ENCODE peak calls at places on chromosome 12, in eight cellular contexts. One of them, this sample, is unnamed.

GRCh38 chr12:64890873-64891468 is 66.5 kb downstream of the TBC1D30 start:
- DNase-seq in body of pancreas: peak; percentile 9
- DNase-seq in lower leg skin: no peak
- DNase-seq in HepG2: peak; percentile 61
- DNase-seq in transverse colon: no peak
- DNase-seq in K562: peak; percentile 49
- DNase-seq in upper lobe of left lung: no peak
- DNase-seq in ovary: no peak
- DNase-seq in this sample: peak; percentile 33

GRCh38 chr12:93148412-93148811 is 219.3 kb upstream of the EEA1 start:
- DNase-seq in HepG2: no peak
- DNase-seq in lower leg skin: no peak
- DNase-seq in transverse colon: no peak
- DNase-seq in K562: no peak
- DNase-seq in body of pancreas: no peak
- DNase-seq in upper lobe of left lung: no peak
- DNase-seq in ovary: no peak
- DNase-seq in this sample: no peak

GRCh38 chr12:9588749-9589148 is 19.0 kb downstream of the KLRB1 start:
- DNase-seq in upper lobe of left lung: no peak
- DNase-seq in HepG2: peak; percentile 57
- DNase-seq in transverse colon: no peak
- DNase-seq in body of pancreas: no peak
- DNase-seq in lower leg skin: no peak
- DNase-seq in K562: no peak
- DNase-seq in ovary: no peak
- DNase-seq in this sample: no peak

GRCh38 chr12:46237381-46238045 is 31.3 kb downstream of the SLC38A1 start:
- DNase-seq in body of pancreas: no peak
- DNase-seq in transverse colon: no peak
- DNase-seq in K562: no peak
- DNase-seq in upper lobe of left lung: peak; percentile 36
- DNase-seq in HepG2: no peak
- DNase-seq in ovary: no peak
- DNase-seq in lower leg skin: no peak
- DNase-seq in this sample: no peak

GRCh38 chr12:57518920-57519757 is 1.2 kb downstream of the DDIT3 start:
- DNase-seq in K562: no peak
- DNase-seq in body of pancreas: peak; percentile 70
- DNase-seq in ovary: peak; percentile 58
- DNase-seq in lower leg skin: peak; percentile 44
- DNase-seq in transverse colon: peak; percentile 23
- DNase-seq in upper lobe of left lung: peak; percentile 41
- DNase-seq in HepG2: peak; percentile 60
- DNase-seq in this sample: no peak

GRCh38 chr12:18567787-18568186 is 170.0 kb downstream of the PLCZ1 start:
- DNase-seq in body of pancreas: no peak
- DNase-seq in ovary: no peak
- DNase-seq in transverse colon: no peak
- DNase-seq in upper lobe of left lung: no peak
- DNase-seq in K562: no peak
- DNase-seq in HepG2: no peak
- DNase-seq in lower leg skin: no peak
- DNase-seq in this sample: no peak

GRCh38 chr12:52253391-52254179 is 20.5 kb downstream of the KRT7 start:
- DNase-seq in body of pancreas: no peak
- DNase-seq in lower leg skin: no peak
- DNase-seq in ovary: no peak
- DNase-seq in K562: no peak
- DNase-seq in transverse colon: no peak
- DNase-seq in upper lobe of left lung: no peak
- DNase-seq in HepG2: no peak
- DNase-seq in this sample: no peak

GRCh38 chr12:119699199-119699765 is 31.3 kb downstream of the PRKAB1 start:
- DNase-seq in transverse colon: no peak
- DNase-seq in upper lobe of left lung: no peak
- DNase-seq in lower leg skin: no peak
- DNase-seq in ovary: no peak
- DNase-seq in K562: no peak
- DNase-seq in HepG2: no peak
- DNase-seq in body of pancreas: no peak
- DNase-seq in this sample: no peak

GRCh38 chr12:100234166-100234565 is 32.7 kb downstream of the DEPDC4 start:
- DNase-seq in upper lobe of left lung: no peak
- DNase-seq in lower leg skin: no peak
- DNase-seq in HepG2: no peak
- DNase-seq in K562: no peak
- DNase-seq in transverse colon: no peak
- DNase-seq in body of pancreas: no peak
- DNase-seq in ovary: no peak
- DNase-seq in this sample: no peak

GRCh38 chr12:100234591-100235304 is 32.1 kb downstream of the DEPDC4 start:
- DNase-seq in transverse colon: no peak
- DNase-seq in HepG2: peak; percentile 44
- DNase-seq in upper lobe of left lung: no peak
- DNase-seq in lower leg skin: no peak
- DNase-seq in body of pancreas: peak; percentile 22
- DNase-seq in ovary: no peak
- DNase-seq in K562: peak; percentile 20
- DNase-seq in this sample: peak; percentile 17

GRCh38 chr12:100229876-100230275 is 29.3 kb downstream of the ACTR6 start:
- DNase-seq in ovary: no peak
- DNase-seq in HepG2: no peak
- DNase-seq in lower leg skin: peak; percentile 57
- DNase-seq in transverse colon: no peak
- DNase-seq in upper lobe of left lung: peak; percentile 30
- DNase-seq in K562: no peak
- DNase-seq in body of pancreas: no peak
- DNase-seq in this sample: peak; percentile 87

GRCh38 chr12:100225491-100225890 is 24.9 kb downstream of the ACTR6 start:
- DNase-seq in HepG2: no peak
- DNase-seq in K562: no peak
- DNase-seq in transverse colon: no peak
- DNase-seq in body of pancreas: no peak
- DNase-seq in lower leg skin: no peak
- DNase-seq in ovary: no peak
- DNase-seq in upper lobe of left lung: no peak
- DNase-seq in this sample: peak; percentile 17

GRCh38 chr12:100229036-100229635 is 28.5 kb downstream of the ACTR6 start:
- DNase-seq in HepG2: peak; percentile 28
- DNase-seq in ovary: no peak
- DNase-seq in upper lobe of left lung: no peak
- DNase-seq in body of pancreas: no peak
- DNase-seq in transverse colon: no peak
- DNase-seq in lower leg skin: no peak
- DNase-seq in K562: no peak
- DNase-seq in this sample: peak; percentile 12
- TF ChIP-seq CTCF in HepG2: peak; percentile 54
- TF ChIP-seq CTCF in ovary: no peak
- TF ChIP-seq CTCF in upper lobe of left lung: no peak
- TF ChIP-seq CTCF in body of pancreas: no peak
- TF ChIP-seq CTCF in transverse colon: no peak
- TF ChIP-seq CTCF in lower leg skin: no peak
- TF ChIP-seq CTCF in K562: peak; percentile 50
- TF ChIP-seq CTCF in this sample: no peak

DNA sequence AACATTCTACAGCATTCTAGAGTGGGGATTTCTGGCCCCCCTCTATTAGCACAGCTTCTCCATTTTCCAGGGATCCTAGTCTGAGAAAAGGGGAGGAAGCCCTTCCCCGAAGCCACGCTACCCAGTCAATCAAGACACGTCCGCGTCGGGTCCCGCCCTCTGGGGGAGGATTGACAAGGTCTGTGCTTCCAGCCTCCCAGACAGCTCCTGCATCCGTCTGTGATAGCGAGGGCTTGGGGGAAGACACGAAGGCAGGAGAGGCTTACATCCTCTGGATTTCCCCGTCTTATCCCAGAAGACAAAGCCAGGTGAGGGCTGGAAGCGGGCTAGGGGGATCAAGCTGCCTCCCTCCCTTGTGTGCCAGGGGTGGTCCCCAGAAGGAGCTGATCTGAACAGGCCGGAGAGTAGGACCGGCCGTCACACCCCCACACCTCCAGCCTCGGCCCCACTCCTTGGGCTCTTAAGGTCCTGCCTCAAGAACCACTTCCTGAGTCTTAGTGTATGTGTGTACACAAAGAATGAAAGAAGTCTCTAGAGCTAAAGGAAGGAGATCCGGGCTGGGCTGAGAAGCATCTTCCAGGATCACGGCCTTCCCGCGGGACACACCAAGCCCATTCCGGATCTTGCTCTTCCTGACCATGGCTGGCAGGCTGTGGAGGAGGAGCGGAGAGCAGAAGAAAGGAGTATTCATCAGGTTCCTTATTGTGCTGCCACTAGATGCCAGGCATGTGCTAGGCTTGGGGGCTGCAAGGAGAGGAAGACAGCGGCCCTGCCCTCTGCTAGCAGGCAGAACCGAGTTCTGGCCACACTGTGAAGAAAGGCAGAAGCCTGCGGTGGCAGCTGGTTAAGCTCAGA is 1.0 kb upstream of the CD63 start:
- DNase-seq in transverse colon: peak; percentile 92
- DNase-seq in upper lobe of left lung: peak; percentile 95
- DNase-seq in lower leg skin: peak; percentile 94
- DNase-seq in K562: peak; percentile 79
- DNase-seq in HepG2: peak; percentile 73
- DNase-seq in ovary: peak; percentile 92
- DNase-seq in body of pancreas: peak; percentile 92
- DNase-seq in this sample: peak; percentile 93
- TF ChIP-seq POLR2A in transverse colon: peak; percentile 51
- TF ChIP-seq POLR2A in upper lobe of left lung: no peak
- TF ChIP-seq POLR2A in lower leg skin: no peak
- TF ChIP-seq POLR2A in K562: peak; percentile 71
- TF ChIP-seq POLR2A in HepG2: no peak
- TF ChIP-seq POLR2A in ovary: peak; percentile 48
- TF ChIP-seq POLR2A in body of pancreas: peak; percentile 66
- TF ChIP-seq POLR2A in this sample: peak; percentile 78

GRCh38 chr12:113463746-113464743 is 7.6 kb downstream of the LHX5 start:
- DNase-seq in ovary: no peak
- DNase-seq in body of pancreas: no peak
- DNase-seq in lower leg skin: no peak
- DNase-seq in HepG2: no peak
- DNase-seq in K562: no peak
- DNase-seq in transverse colon: no peak
- DNase-seq in upper lobe of left lung: no peak
- DNase-seq in this sample: no peak

GRCh38 chr12:113462880-113463745 is 8.6 kb downstream of the LHX5 start:
- DNase-seq in ovary: no peak
- DNase-seq in K562: no peak
- DNase-seq in HepG2: no peak
- DNase-seq in upper lobe of left lung: no peak
- DNase-seq in transverse colon: no peak
- DNase-seq in lower leg skin: no peak
- DNase-seq in body of pancreas: no peak
- DNase-seq in this sample: no peak

GRCh38 chr12:113459981-113460380 is 11.7 kb downstream of the LHX5 start:
- DNase-seq in HepG2: no peak
- DNase-seq in lower leg skin: no peak
- DNase-seq in transverse colon: no peak
- DNase-seq in upper lobe of left lung: no peak
- DNase-seq in K562: no peak
- DNase-seq in body of pancreas: no peak
- DNase-seq in ovary: no peak
- DNase-seq in this sample: no peak

GRCh38 chr12:113462117-113462774 is 9.4 kb downstream of the LHX5 start:
- DNase-seq in ovary: peak; percentile 67
- DNase-seq in transverse colon: peak; percentile 81
- DNase-seq in lower leg skin: peak; percentile 64
- DNase-seq in upper lobe of left lung: peak; percentile 78
- DNase-seq in body of pancreas: peak; percentile 82
- DNase-seq in K562: peak; percentile 83
- DNase-seq in HepG2: peak; percentile 44
- DNase-seq in this sample: peak; percentile 66

GRCh38 chr12:113461666-113462065 is 10.0 kb downstream of the LHX5 start:
- DNase-seq in K562: peak; percentile 69
- DNase-seq in body of pancreas: no peak
- DNase-seq in HepG2: peak; percentile 45
- DNase-seq in ovary: no peak
- DNase-seq in lower leg skin: no peak
- DNase-seq in upper lobe of left lung: no peak
- DNase-seq in transverse colon: no peak
- DNase-seq in this sample: no peak
- TF ChIP-seq CTCF in K562: peak; percentile 73
- TF ChIP-seq CTCF in body of pancreas: no peak
- TF ChIP-seq CTCF in HepG2: peak; percentile 64
- TF ChIP-seq CTCF in ovary: no peak
- TF ChIP-seq CTCF in lower leg skin: no peak
- TF ChIP-seq CTCF in upper lobe of left lung: no peak
- TF ChIP-seq CTCF in transverse colon: no peak
- TF ChIP-seq CTCF in this sample: no peak

GRCh38 chr12:124337628-124338027 is 42.7 kb downstream of the RFLNA start:
- DNase-seq in HepG2: no peak
- DNase-seq in body of pancreas: no peak
- DNase-seq in K562: no peak
- DNase-seq in ovary: no peak
- DNase-seq in transverse colon: no peak
- DNase-seq in lower leg skin: no peak
- DNase-seq in upper lobe of left lung: no peak
- DNase-seq in this sample: no peak

GRCh38 chr12:124338876-124339603 is 44.1 kb downstream of the RFLNA start:
- DNase-seq in body of pancreas: no peak
- DNase-seq in transverse colon: no peak
- DNase-seq in ovary: no peak
- DNase-seq in upper lobe of left lung: no peak
- DNase-seq in lower leg skin: no peak
- DNase-seq in HepG2: no peak
- DNase-seq in K562: no peak
- DNase-seq in this sample: no peak

GRCh38 chr12:124341645-124342069 is 46.8 kb downstream of the RFLNA start:
- DNase-seq in K562: no peak
- DNase-seq in ovary: no peak
- DNase-seq in transverse colon: no peak
- DNase-seq in body of pancreas: no peak
- DNase-seq in lower leg skin: no peak
- DNase-seq in upper lobe of left lung: no peak
- DNase-seq in HepG2: no peak
- DNase-seq in this sample: no peak

GRCh38 chr12:124338448-124338847 is 43.6 kb downstream of the RFLNA start:
- DNase-seq in lower leg skin: no peak
- DNase-seq in body of pancreas: no peak
- DNase-seq in upper lobe of left lung: no peak
- DNase-seq in K562: no peak
- DNase-seq in HepG2: no peak
- DNase-seq in ovary: no peak
- DNase-seq in transverse colon: no peak
- DNase-seq in this sample: no peak

DNA sequence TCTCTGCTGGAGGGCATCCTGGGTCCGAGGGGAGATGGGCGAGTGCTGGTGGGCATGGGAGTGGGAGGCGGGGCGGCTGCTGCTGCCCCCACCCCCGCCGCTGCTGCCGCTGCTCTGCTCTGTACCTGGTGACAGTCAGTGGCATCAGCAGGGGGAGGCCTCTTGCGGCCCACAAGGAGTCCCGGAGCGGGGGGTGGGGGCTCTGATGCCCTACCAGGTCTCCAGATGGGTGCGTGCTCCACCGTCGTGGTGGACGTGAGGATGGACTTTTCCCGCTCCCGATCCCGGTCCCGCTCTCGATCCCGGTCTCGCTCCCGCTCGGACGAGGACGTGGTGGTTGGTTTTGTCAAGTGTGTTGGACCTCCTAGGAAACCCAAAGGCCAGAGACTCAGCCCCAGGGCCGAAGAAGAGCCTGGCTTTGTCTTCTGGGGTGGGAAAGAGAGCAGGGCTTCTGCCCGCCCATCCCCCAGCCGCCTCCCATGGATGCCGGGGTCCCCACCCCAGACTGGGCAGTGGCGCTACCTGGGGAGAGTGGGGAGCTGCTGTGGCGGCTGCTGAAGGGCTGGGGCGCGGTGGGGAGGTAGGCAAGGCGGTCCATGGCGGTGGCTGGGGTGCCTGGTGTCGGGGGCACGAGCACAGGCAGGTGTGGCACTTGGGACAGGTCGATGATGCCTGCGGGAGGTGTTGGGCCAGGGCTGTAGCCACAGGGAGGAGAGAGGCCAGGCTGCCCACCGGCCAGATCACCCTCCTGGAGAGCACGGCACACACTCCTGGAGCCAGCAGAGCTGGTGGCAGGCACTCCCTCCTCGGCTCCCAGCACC is 45.4 kb downstream of the RFLNA start:
- DNase-seq in ovary: no peak
- DNase-seq in body of pancreas: no peak
- DNase-seq in lower leg skin: no peak
- DNase-seq in K562: no peak
- DNase-seq in transverse colon: no peak
- DNase-seq in upper lobe of left lung: no peak
- DNase-seq in HepG2: no peak
- DNase-seq in this sample: no peak
- TF ChIP-seq POLR2A in ovary: no peak
- TF ChIP-seq POLR2A in body of pancreas: no peak
- TF ChIP-seq POLR2A in lower leg skin: no peak
- TF ChIP-seq POLR2A in K562: no peak
- TF ChIP-seq POLR2A in transverse colon: no peak
- TF ChIP-seq POLR2A in upper lobe of left lung: no peak
- TF ChIP-seq POLR2A in HepG2: no peak
- TF ChIP-seq POLR2A in this sample: no peak